ENCODE peak calls at places on chromosome 22, in seven cellular contexts. S is mammary epithelial cell, E is GM23338, C is uterus, Q is fibroblast of the aortic adventitia, V is mucosa of descending colon, X is right atrium auricular region. W is an unnamed sample.

GRCh38 chr22:46763051-46763705 is 728 bp downstream of the TBC1D22A start:
- DNase-seq in S (no peak), E (peak; percentile 51), C (peak; percentile 68), Q (peak; percentile 37), V (peak; percentile 62), X (peak; percentile 90), W (no peak)

GRCh38 chr22:43520632-43521039 is 108.8 kb downstream of the MPPED1 start:
- DNase-seq in S (peak; percentile 35), E (no peak), C (no peak), Q (no peak), V (no peak), X (no peak), W (no peak)

GRCh38 chr22:40728731-40729189 is 49.5 kb downstream of the MCHR1 start:
- DNase-seq in S (peak; percentile 68), E (no peak), C (no peak), Q (peak; percentile 37), V (peak; percentile 44), X (no peak), W (no peak)

GRCh38 chr22:39408173-39408572 is 8.6 kb downstream of the TAB1 start:
- DNase-seq in S (peak; percentile 67), E (no peak), C (no peak), Q (peak; percentile 23), V (no peak), X (no peak), W (no peak)

GRCh38 chr22:38136607-38137006 is 26.1 kb upstream of the BAIAP2L2 start:
- DNase-seq in S (no peak), E (no peak), C (no peak), Q (no peak), V (no peak), X (no peak), W (no peak)

GRCh38 chr22:23220485-23221350 is 40.4 kb downstream of the BCR start:
- DNase-seq in S (peak; percentile 49), E (no peak), C (no peak), Q (peak; percentile 90), V (peak; percentile 46), X (no peak), W (no peak)

GRCh38 chr22:42680648-42681047 is 31.5 kb upstream of the CYB5R3 start:
- DNase-seq in S (peak; percentile 95), E (no peak), C (peak; percentile 67), Q (peak; percentile 96), V (peak; percentile 31), X (peak; percentile 88), W (no peak)

GRCh38 chr22:32336185-32336603 is 21.5 kb upstream of the RFPL3 start:
- DNase-seq in S (no peak), E (peak; percentile 72), C (no peak), Q (no peak), V (no peak), X (no peak), W (no peak)

GRCh38 chr22:47587361-47587760 is 824.9 kb downstream of the TBC1D22A start:
- DNase-seq in S (no peak), E (no peak), C (no peak), Q (no peak), V (no peak), X (no peak), W (no peak)

GRCh38 chr22:39292561-39293074 is 26.8 kb downstream of the RPL3 start:
- DNase-seq in S (peak; percentile 96), E (peak; percentile 47), C (peak; percentile 95), Q (peak; percentile 93), V (peak; percentile 78), X (peak; percentile 96), W (peak; percentile 68)

GRCh38 chr22:45553333-45554039 is 50.8 kb downstream of the FBLN1 start:
- DNase-seq in S (peak; percentile 80), E (peak; percentile 90), C (peak; percentile 82), Q (peak; percentile 95), V (peak; percentile 76), X (peak; percentile 88), W (peak; percentile 92)

GRCh38 chr22:49267996-49268395 is 559.7 kb downstream of the BRD1 start:
- DNase-seq in S (no peak), E (no peak), C (no peak), Q (no peak), V (no peak), X (no peak), W (no peak)

GRCh38 chr22:36419177-36419911 is 31.6 kb upstream of the MYH9 start:
- DNase-seq in S (no peak), E (peak; percentile 38), C (peak; percentile 76), Q (peak; percentile 62), V (peak; percentile 77), X (peak; percentile 62), W (no peak)

DNA sequence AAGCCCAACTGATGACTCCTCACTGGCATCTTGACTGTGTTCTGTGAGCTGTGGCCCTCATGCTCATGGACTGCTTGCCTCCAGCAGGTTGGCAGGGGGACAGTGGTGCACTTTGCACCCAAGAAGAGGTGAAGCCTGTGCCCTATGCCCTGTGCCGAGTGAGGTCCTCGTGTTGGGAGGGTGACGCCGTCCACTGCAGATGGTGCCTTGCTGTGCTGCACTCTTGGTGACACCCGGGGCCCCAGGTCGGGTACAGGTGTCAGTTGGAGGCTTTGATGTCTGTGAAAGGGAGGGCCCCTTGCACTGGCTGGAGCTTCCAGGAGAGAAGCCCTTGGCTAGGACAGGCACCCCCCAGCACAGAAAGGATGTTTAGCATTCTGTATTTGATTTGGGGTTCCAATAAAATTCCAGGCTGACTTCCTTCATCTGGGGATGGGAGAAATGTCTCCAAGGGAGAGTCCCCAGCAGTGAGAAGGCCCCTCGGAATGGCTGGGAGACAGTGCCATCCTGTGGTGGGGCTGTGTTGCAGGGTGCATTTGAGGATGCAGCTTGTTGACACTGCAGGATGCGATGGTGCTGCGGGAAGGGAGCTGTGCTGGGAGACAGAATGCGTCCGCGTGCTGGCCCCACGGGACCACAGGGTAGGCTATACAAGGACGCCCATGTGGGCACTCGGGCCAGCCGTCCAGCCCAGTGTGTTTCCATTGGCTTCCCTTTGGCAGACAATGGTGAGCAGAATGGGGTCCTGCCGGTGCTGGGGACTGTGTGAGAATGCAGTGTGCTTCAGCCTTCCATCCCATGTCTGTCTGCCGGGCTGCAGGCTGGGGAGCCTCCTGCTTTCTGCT is 2.5 kb upstream of the ZDHHC8 start:
- DNase-seq in S (no peak), E (peak; percentile 78), C (no peak), Q (peak; percentile 16), V (peak; percentile 44), X (no peak), W (no peak)
- TF ChIP-seq CTCF in S (peak; percentile 31), E (peak; percentile 74), C (no peak), Q (peak; percentile 34), V (no peak), X (no peak), W (peak; percentile 13)

GRCh38 chr22:50626314-50626855 is 1.6 kb downstream of the ARSA start:
- DNase-seq in S (no peak), E (no peak), C (no peak), Q (no peak), V (no peak), X (no peak), W (no peak)
- TF ChIP-seq CTCF in S (no peak), E (no peak), C (no peak), Q (no peak), V (no peak), X (no peak), W (peak; percentile 12)

GRCh38 chr22:20940904-20941385 is 23.7 kb downstream of the CRKL start:
- DNase-seq in S (no peak), E (no peak), C (no peak), Q (no peak), V (no peak), X (no peak), W (no peak)
- TF ChIP-seq CTCF in S (no peak), E (no peak), C (no peak), Q (no peak), V (no peak), X (no peak), W (no peak)

GRCh38 chr22:21867528-21868266 is at the start of gene MAPK1:
- DNase-seq in S (peak; percentile 83), E (peak; percentile 94), C (peak; percentile 89), Q (peak; percentile 80), V (peak; percentile 95), X (peak; percentile 93), W (peak; percentile 94)
- TF ChIP-seq CTCF in S (no peak), E (peak; percentile 43), C (peak; percentile 45), Q (peak; percentile 32), V (no peak), X (no peak), W (no peak)

W was measured in nephron progenitor cell.